ENCODE peak calls at places on chromosome 17, in nine cellular contexts. K, Q, M, E, R, N, T, G and I are unnamed samples. For H3K4me1, the result is how much of the 10 kb centered on the place peaks cover.

GRCh38 chr17:67718325-67718941 is 697 bp downstream of the NOL11 start:
- DNase-seq in G (peak), R (no peak), T (no peak), N (no peak), E (no peak), Q (peak), K (peak), M (peak), I (no peak)

GRCh38 chr17:4235372-4236279 is 28.2 kb downstream of the ANKFY1 start:
- DNase-seq in T (no peak), Q (no peak), R (no peak), E (no peak), N (no peak), G (no peak), K (peak), M (no peak), I (no peak)

GRCh38 chr17:39596543-39597267 is 11.0 kb downstream of the NEUROD2 start:
- DNase-seq in K (no peak), R (no peak), Q (no peak), E (no peak), T (no peak), N (no peak), M (no peak), G (no peak), I (no peak)

GRCh38 chr17:62778990-62779681 is 29.0 kb downstream of the MARCHF10 start:
- DNase-seq in K (peak), G (no peak), Q (peak), N (no peak), R (peak), M (no peak), T (no peak), E (no peak), I (no peak)

GRCh38 chr17:39688475-39688835 is 598 bp upstream of the PGAP3 start:
- DNase-seq in T (no peak), K (peak), G (no peak), Q (no peak), M (no peak), R (no peak), E (no peak), N (no peak), I (no peak)

GRCh38 chr17:76867578-76868175 is 527 bp upstream of the MGAT5B start:
- DNase-seq in M (no peak), N (no peak), T (no peak), Q (peak), R (no peak), E (no peak), G (peak), K (peak), I (no peak)

GRCh38 chr17:59837362-59838195 is 55.2 kb downstream of the TUBD1 start:
- DNase-seq in Q (peak), G (peak), N (no peak), R (peak), T (peak), E (peak), M (peak), K (peak), I (peak)

GRCh38 chr17:38742431-38743308 is 5.5 kb downstream of the PCGF2 start:
- DNase-seq in Q (peak), M (no peak), K (peak), N (no peak), G (no peak), T (peak), R (peak), E (peak), I (peak)

GRCh38 chr17:72614476-72614870 is 478.0 kb downstream of the SLC39A11 start:
- DNase-seq in G (no peak), M (no peak), N (no peak), R (no peak), K (no peak), T (no peak), Q (peak), E (no peak), I (no peak)

GRCh38 chr17:78051186-78051972 is 77.2 kb downstream of the TMC6 start:
- DNase-seq in Q (no peak), E (no peak), R (no peak), M (no peak), K (no peak), N (no peak), G (no peak), T (no peak), I (no peak)

GRCh38 chr17:78057113-78057740 is 71.3 kb downstream of the TMC6 start:
- DNase-seq in T (no peak), Q (no peak), M (no peak), R (no peak), N (no peak), G (no peak), E (no peak), K (no peak), I (no peak)

GRCh38 chr17:78049609-78050008 is 78.9 kb downstream of the TMC6 start:
- DNase-seq in E (no peak), M (no peak), R (no peak), T (no peak), N (no peak), K (no peak), G (no peak), Q (no peak), I (no peak)

GRCh38 chr17:78058001-78058400 is 70.6 kb downstream of the TMC6 start:
- DNase-seq in K (no peak), R (no peak), M (no peak), G (no peak), Q (peak), N (no peak), T (no peak), E (no peak), I (no peak)

GRCh38 chr17:78053777-78054468 is 74.6 kb downstream of the TMC6 start:
- DNase-seq in Q (no peak), N (no peak), E (no peak), K (no peak), T (no peak), G (no peak), R (no peak), M (no peak), I (no peak)
- H3K4me1 ChIP-seq in Q (under half), N (under half), E (under half), K (under half), T (under half), G (under half), R (under half), M (under half), I (under half)

DNA sequence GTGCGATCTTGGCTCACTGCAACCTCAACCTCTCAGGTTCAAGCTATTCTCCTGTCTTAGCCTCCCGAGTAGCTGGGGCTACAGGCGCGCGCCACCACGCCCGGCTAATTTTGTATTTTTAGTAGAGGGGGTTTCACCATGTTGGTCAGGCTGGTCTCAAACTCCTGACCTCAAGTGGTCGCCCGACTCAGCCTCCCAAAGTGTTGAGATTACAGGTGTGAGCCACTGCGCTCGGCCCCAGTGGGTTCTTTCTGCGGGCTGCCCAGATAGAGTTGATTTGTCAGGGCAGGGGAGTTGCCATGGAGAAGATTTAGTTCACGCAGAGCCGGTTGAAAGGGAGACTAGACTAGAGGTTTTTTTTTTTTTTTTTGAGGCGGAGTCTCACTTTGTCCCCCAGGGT is 1.7 kb downstream of the TBCD start:
- DNase-seq in G (peak), E (no peak), M (no peak), T (no peak), Q (no peak), N (no peak), R (no peak), K (no peak), I (no peak)
- H3K4me3 ChIP-seq in G (peak), E (no peak), M (no peak), T (no peak), Q (no peak), N (no peak), R (no peak), K (no peak), I (no peak)

GRCh38 chr17:14470417-14470816 is 169.5 kb downstream of the HS3ST3B1 start:
- DNase-seq in R (no peak), E (no peak), G (no peak), K (no peak), Q (no peak), N (no peak), T (no peak), M (no peak), I (no peak)
- H3K4me1 ChIP-seq in R (under half), E (under half), G (under half), K (under half), Q (under half), N (under half), T (under half), M (under half), I (under half)

GRCh38 chr17:9028632-9029570 is 7.6 kb downstream of the NTN1 start:
- DNase-seq in R (no peak), G (no peak), M (no peak), T (no peak), Q (no peak), N (no peak), E (no peak), K (no peak), I (no peak)
- H3K4me3 ChIP-seq in R (no peak), G (no peak), M (no peak), T (no peak), Q (no peak), N (no peak), E (peak), K (no peak), I (peak)

DNA sequence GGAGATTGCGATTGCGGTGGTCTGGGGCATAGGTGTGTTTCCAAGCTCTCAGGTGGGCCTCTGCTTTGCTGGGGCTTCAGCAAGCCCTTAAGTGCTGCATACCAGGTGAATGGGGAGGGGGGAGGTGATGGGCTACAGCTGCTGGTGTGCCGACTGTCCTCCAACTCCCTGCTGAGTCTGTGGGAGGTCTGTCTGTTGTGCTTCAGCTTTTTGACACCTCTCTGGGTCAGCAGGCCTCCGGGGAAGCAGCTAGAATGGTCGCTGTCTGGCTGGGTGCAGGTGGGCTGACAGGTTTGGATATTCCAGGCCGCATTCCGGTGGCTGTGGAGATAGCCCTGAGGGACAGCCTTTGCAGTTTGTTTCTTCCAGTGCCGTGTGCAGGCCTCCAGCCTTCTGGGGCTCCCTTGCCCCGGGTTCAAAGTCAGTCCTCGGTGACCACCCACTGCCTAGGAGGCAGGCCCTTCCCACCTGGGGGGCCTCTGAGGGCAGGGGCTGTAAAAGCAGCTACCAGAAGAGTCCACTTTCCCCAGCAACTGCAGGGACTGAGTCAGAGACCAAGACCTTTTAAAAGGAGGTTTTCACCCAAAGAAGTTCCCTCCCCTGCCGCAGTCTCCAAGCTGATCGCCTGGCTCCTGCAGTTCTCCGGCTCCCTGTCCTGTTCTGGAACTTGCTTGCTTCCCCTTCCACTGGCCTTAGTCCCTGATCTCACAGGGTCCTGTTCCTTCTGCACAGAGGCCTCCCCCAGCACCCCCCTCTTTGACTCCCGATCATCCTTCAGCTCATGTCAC is 2.0 kb upstream of the TTYH2 start:
- DNase-seq in R (no peak), M (no peak), G (peak), N (no peak), Q (peak), E (no peak), K (no peak), T (no peak), I (no peak)
- H3K4me1 ChIP-seq in R (under half), M (under half), G (under half), N (under half), Q (under half), E (under half), K (under half), T (half or more), I (half or more)

GRCh38 chr17:2023256-2023655 is 1.9 kb downstream of the RTN4RL1 start:
- DNase-seq in E (no peak), N (no peak), M (no peak), T (no peak), Q (no peak), R (no peak), K (no peak), G (no peak), I (no peak)

GRCh38 chr17:2025220-2025621 is at the start of gene RTN4RL1:
- DNase-seq in G (peak), M (peak), R (peak), K (no peak), T (peak), Q (peak), E (no peak), N (peak), I (peak)

GRCh38 chr17:2022647-2023046 is 2.5 kb downstream of the RTN4RL1 start:
- DNase-seq in M (no peak), N (no peak), K (no peak), T (no peak), E (no peak), R (no peak), Q (no peak), G (no peak), I (no peak)

GRCh38 chr17:2024572-2025219 is 438 bp downstream of the RTN4RL1 start:
- DNase-seq in T (no peak), E (no peak), N (no peak), M (no peak), G (peak), K (no peak), R (no peak), Q (no peak), I (no peak)

GRCh38 chr17:2023692-2024571 is 1.2 kb downstream of the RTN4RL1 start:
- DNase-seq in E (no peak), N (no peak), R (peak), K (peak), G (peak), Q (peak), T (peak), M (no peak), I (no peak)
- H3K4me3 ChIP-seq in E (peak), N (peak), R (peak), K (peak), G (peak), Q (no peak), T (peak), M (peak), I (peak)

DNA sequence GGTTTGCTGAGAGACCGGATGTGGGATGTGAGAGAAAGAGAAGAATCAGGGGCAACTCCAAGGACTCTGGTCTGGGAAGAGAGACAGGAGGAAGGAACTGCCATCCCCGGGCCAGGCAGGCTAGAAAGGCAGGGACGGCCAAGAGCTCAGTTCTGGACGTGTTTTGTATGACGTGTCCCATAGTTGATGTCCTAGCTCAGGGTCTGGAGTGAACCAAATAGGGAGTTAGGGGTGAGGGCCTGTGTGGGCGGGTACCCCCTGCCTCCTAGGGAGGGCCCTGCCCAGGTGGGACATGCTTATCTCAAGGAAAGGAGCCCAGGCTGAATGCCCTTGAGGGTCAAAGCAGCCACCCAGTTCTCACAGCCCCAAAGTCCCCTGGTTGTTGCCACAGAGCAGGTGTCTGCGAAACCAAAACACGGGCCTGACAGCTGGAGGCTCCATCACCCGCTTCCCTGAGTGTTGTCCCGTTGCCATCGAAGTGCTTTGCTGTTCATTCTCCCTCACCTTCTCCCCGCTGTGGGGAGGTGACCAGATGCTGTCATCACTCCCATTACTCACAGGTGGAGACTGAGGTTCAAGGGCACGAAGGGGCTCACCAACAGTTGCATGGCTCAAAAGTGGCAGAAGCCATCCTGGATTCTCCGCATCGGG is 7.5 kb downstream of the ABCC3 start:
- DNase-seq in M (no peak), Q (no peak), K (no peak), E (no peak), G (no peak), N (no peak), R (no peak), T (no peak), I (no peak)
- H3K4me1 ChIP-seq in M (under half), Q (under half), K (under half), E (under half), G (under half), N (under half), R (under half), T (half or more), I (under half)

GRCh38 chr17:1577657-1578428 is 15.3 kb upstream of the PITPNA start:
- DNase-seq in Q (peak), K (no peak), M (no peak), T (no peak), E (no peak), R (no peak), G (no peak), N (no peak), I (no peak)
- H3K4me3 ChIP-seq in Q (no peak), K (no peak), M (no peak), T (no peak), E (peak), R (no peak), G (no peak), N (no peak), I (no peak)

GRCh38 chr17:17926036-17926435 is 46.2 kb downstream of the TOM1L2 start:
- DNase-seq in K (no peak), N (no peak), M (no peak), E (no peak), G (no peak), Q (no peak), T (no peak), R (no peak), I (no peak)

GRCh38 chr17:17926840-17927449 is 45.3 kb downstream of the TOM1L2 start:
- DNase-seq in Q (no peak), M (no peak), N (no peak), R (no peak), G (no peak), T (no peak), K (no peak), E (no peak), I (no peak)

GRCh38 chr17:17924131-17924856 is 47.9 kb downstream of the TOM1L2 start:
- DNase-seq in E (no peak), Q (no peak), R (no peak), N (no peak), K (no peak), G (no peak), T (no peak), M (no peak), I (no peak)

GRCh38 chr17:17922198-17922901 is 49.9 kb downstream of the TOM1L2 start:
- DNase-seq in T (no peak), E (no peak), R (no peak), K (no peak), M (no peak), Q (peak), G (peak), N (no peak), I (no peak)

DNA sequence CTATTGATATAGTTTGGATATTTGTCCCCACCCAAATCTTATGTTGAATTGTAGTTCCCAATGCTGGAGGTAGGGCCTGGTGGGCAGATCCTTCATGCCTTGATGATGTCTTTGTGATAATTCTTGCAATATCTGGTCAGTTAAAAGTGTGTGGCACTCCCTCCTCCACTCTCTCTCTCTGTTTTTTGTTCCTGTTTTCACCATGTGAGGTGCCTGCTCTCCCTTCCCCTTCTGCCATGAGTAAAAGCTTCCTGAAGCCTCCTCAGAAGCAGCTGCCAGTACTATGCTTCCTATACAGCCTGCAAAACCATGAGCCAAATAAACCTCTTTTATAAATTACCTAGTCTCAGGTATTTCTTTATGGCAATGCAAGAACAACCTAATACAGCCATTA is 47.3 kb downstream of the TOM1L2 start:
- DNase-seq in T (no peak), Q (no peak), E (no peak), N (no peak), K (no peak), R (no peak), M (no peak), G (no peak), I (no peak)
- H3K4me1 ChIP-seq in T (under half), Q (under half), E (under half), N (half or more), K (under half), R (under half), M (under half), G (under half), I (half or more)